ENCODE peak calls at places on chromosomes 12 and 14, in nine cellular contexts. B, Q, X, E, A, I, F, H and R are unnamed samples.

GRCh38 chr14:84409435-84409834 is 1120.5 kb upstream of the FLRT2 start:
- DNase-seq in B (no peak), Q (no peak), X (no peak), E (no peak), A (no peak), I (no peak), F (no peak), H (no peak), R (no peak)

GRCh38 chr14:45181329-45181728 is 45.6 kb downstream of the FANCM start:
- DNase-seq in B (no peak), Q (no peak), X (no peak), E (no peak), A (no peak), I (no peak), F (no peak), H (no peak), R (no peak)

GRCh38 chr14:28765169-28765906 is 1.2 kb upstream of the FOXG1 start:
- DNase-seq in B (no peak), Q (no peak), X (no peak), E (no peak), A (no peak), I (no peak), F (no peak), H (peak; percentile 46), R (no peak)

GRCh38 chr12:67107751-67108269 is 161.3 kb upstream of the CAND1 start:
- DNase-seq in B (no peak), Q (no peak), X (no peak), E (no peak), A (no peak), I (no peak), F (no peak), H (no peak), R (no peak)

GRCh38 chr12:103441437-103442186 is 54.2 kb downstream of the C12orf42 start:
- DNase-seq in B (no peak), Q (no peak), X (peak; percentile 7), E (no peak), A (peak; percentile 37), I (no peak), F (no peak), H (no peak), R (no peak)

GRCh38 chr12:59155448-59155847 is 235.1 kb upstream of the LRIG3 start:
- DNase-seq in B (no peak), Q (no peak), X (no peak), E (no peak), A (no peak), I (no peak), F (no peak), H (no peak), R (no peak)

GRCh38 chr12:27780612-27781408 is 774 bp upstream of the MANSC4 start:
- DNase-seq in B (peak; percentile 54), Q (peak; percentile 27), X (no peak), E (peak; percentile 32), A (peak; percentile 47), I (peak; percentile 26), F (peak; percentile 47), H (peak; percentile 41), R (peak; percentile 53)

GRCh38 chr12:104360988-104361707 is 57.6 kb downstream of the EID3 start:
- DNase-seq in B (no peak), Q (peak; percentile 60), X (no peak), E (no peak), A (no peak), I (no peak), F (no peak), H (no peak), R (no peak)

GRCh38 chr12:106705971-106706370 is 68.5 kb upstream of the RIC8B start:
- DNase-seq in B (no peak), Q (no peak), X (no peak), E (no peak), A (no peak), I (no peak), F (no peak), H (no peak), R (no peak)

GRCh38 chr14:69138189-69138535 is 14.8 kb downstream of the DCAF5 start:
- DNase-seq in B (no peak), Q (no peak), X (no peak), E (no peak), A (no peak), I (no peak), F (no peak), H (peak; percentile 31), R (no peak)

GRCh38 chr12:124684971-124685688 is 117.7 kb upstream of the NCOR2 start:
- DNase-seq in B (no peak), Q (no peak), X (no peak), E (no peak), A (no peak), I (no peak), F (no peak), H (no peak), R (no peak)

GRCh38 chr12:128794661-128795529 is 28.9 kb downstream of the SLC15A4 start:
- DNase-seq in B (no peak), Q (no peak), X (no peak), E (no peak), A (no peak), I (peak; percentile 13), F (no peak), H (no peak), R (no peak)

GRCh38 chr12:104498211-104498801 is 41.6 kb downstream of the CHST11 start:
- DNase-seq in B (no peak), Q (no peak), X (no peak), E (no peak), A (no peak), I (no peak), F (no peak), H (no peak), R (no peak)

GRCh38 chr12:121656122-121656521 is 13.3 kb downstream of the MORN3 start:
- DNase-seq in B (no peak), Q (no peak), X (no peak), E (no peak), A (no peak), I (no peak), F (no peak), H (no peak), R (no peak)
- H3K27ac ChIP-seq in B (no peak overlapping the region), Q (no peak overlapping the region), X (no peak overlapping the region), E (no peak overlapping the region), A (no peak overlapping the region), I (no peak overlapping the region), F (no peak overlapping the region), H (no peak overlapping the region), R (no peak overlapping the region)

DNA sequence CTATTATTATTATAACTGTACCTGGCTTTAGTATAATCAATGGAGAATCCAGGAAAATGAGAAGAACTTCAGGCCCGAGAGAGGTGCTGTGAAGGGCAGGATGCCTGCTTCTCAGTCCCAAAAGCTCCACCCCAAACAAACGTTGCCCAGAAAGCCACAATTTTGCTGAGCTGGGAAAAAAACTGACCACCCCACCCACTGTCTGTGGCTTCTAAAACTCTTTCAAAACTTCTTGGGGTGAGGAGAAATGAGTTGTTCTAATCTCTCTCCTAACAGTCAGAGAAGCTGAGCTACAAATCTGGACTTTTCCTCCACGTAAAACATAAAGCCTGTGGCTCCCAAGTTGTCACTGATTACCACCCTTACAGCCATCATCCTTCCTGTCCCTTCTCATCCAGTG is 13.4 kb downstream of the VDR start:
- DNase-seq in B (no peak), Q (no peak), X (no peak), E (no peak), A (no peak), I (no peak), F (no peak), H (no peak), R (no peak)
- H3K27ac ChIP-seq in B (no peak overlapping the region), Q (no peak overlapping the region), X (no peak overlapping the region), E (no peak overlapping the region), A (no peak overlapping the region), I (no peak overlapping the region), F (no peak overlapping the region), H (no peak overlapping the region), R (no peak overlapping the region)

GRCh38 chr12:3170423-3171194 is 93.4 kb downstream of the TSPAN9 start:
- DNase-seq in B (no peak), Q (peak; percentile 77), X (no peak), E (no peak), A (no peak), I (no peak), F (no peak), H (no peak), R (peak; percentile 41)
- H3K27ac ChIP-seq in B (no peak overlapping the region), Q (peak overlapping the region; percentile 78), X (no peak overlapping the region), E (no peak overlapping the region), A (no peak overlapping the region), I (no peak overlapping the region), F (no peak overlapping the region), H (no peak overlapping the region), R (no peak overlapping the region)

GRCh38 chr12:93438266-93439050 is 3.3 kb downstream of the UBE2N start:
- DNase-seq in B (no peak), Q (no peak), X (no peak), E (no peak), A (no peak), I (no peak), F (no peak), H (no peak), R (no peak)

GRCh38 chr12:93441111-93441616 is 583 bp downstream of the UBE2N start:
- DNase-seq in B (peak; percentile 61), Q (peak; percentile 23), X (peak; percentile 3), E (peak; percentile 42), A (peak; percentile 45), I (peak; percentile 31), F (no peak), H (peak; percentile 61), R (peak; percentile 49)

GRCh38 chr12:93441617-93442410 is at the start of gene UBE2N:
- DNase-seq in B (peak; percentile 98), Q (peak; percentile 97), X (peak; percentile 92), E (peak; percentile 98), A (peak; percentile 96), I (peak; percentile 96), F (peak; percentile 95), H (peak; percentile 97), R (peak; percentile 97)

GRCh38 chr12:93442411-93443340 is 929 bp upstream of the UBE2N start:
- DNase-seq in B (no peak), Q (no peak), X (no peak), E (no peak), A (no peak), I (no peak), F (no peak), H (peak; percentile 15), R (no peak)

DNA sequence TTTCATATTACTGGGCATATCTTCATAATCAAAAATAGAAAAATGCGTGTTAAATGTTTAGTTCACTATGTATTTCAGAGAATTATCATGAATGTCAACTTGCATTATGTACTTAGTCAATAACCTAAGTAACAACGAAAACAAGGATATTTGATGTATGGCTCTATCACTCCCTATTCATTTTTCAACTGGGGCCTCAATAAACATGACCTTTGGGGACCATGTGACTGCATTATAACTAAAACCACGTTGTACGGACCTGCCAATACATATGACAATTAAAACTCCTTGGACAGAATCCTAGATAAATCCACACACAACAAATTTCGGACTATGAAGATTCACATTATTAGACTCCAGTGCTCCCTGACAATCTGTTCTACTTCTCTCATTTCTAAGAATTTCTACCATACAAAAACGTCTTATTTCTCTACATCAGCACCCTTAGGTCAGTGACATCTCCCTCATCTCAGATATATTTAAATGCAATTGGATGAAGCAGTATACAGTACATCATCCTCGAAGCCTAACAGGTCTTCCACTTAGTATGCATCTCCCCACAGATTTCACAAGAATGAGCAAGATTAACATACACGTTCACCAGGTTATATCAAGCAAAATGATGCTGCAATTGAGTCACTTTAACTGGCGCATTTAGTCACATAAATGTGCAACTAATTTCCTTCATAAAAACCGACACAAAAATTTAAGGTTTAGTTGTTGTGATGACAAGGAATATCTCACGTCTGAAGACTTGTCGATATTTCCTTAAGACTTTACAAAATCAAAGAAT is 1.5 kb downstream of the UBE2N start:
- DNase-seq in B (no peak), Q (peak; percentile 10), X (no peak), E (no peak), A (no peak), I (no peak), F (no peak), H (no peak), R (no peak)
- H3K27ac ChIP-seq in B (no peak overlapping the region), Q (peak overlapping the region; percentile 98), X (peak overlapping the region; percentile 87), E (no peak overlapping the region), A (peak overlapping the region; percentile 89), I (no peak overlapping the region), F (no peak overlapping the region), H (no peak overlapping the region), R (no peak overlapping the region)